ENCODE peak calls at places on chromosomes 16 and 17, in five cellular contexts. P is T-helper 9 cell, B is AG09309, D is NB4, G is iPS-NIHi11. N is an unnamed sample.
A peak's percentile ranks its signal among the peaks of the same experiment; 100 is the strongest.

GRCh38 chr16:24700549-24701392 is 28.7 kb upstream of the TNRC6A start:
- DNase-seq in P (no peak), B (peak; percentile 98), D (no peak), G (peak; percentile 70), N (peak; percentile 80)

GRCh38 chr16:72722552-72722951 is 325.4 kb downstream of the ZFHX3 start:
- DNase-seq in P (no peak), B (no peak), D (no peak), G (peak; percentile 73), N (peak; percentile 71)

GRCh38 chr17:74646231-74646630 is 22.7 kb upstream of the CD300E start:
- DNase-seq in P (no peak), B (no peak), D (peak; percentile 69), G (peak; percentile 48), N (no peak)

GRCh38 chr16:2966803-2967184 is 2.4 kb upstream of the PAQR4 start:
- DNase-seq in P (no peak), B (no peak), D (no peak), G (no peak), N (no peak)

GRCh38 chr16:89602273-89602951 is 11.0 kb upstream of the DPEP1 start:
- DNase-seq in P (peak; percentile 42), B (peak; percentile 43), D (peak; percentile 88), G (peak; percentile 94), N (peak; percentile 66)

GRCh38 chr16:85563515-85564276 is 49.4 kb upstream of the GSE1 start:
- DNase-seq in P (no peak), B (no peak), D (no peak), G (no peak), N (no peak)

GRCh38 chr17:17959520-17960361 is 12.5 kb downstream of the TOM1L2 start:
- DNase-seq in P (no peak), B (no peak), D (no peak), G (no peak), N (no peak)

GRCh38 chr17:35871415-35871814 is 2.7 kb upstream of the HEATR9 start:
- DNase-seq in P (no peak), B (no peak), D (peak; percentile 55), G (peak; percentile 48), N (peak; percentile 18)

GRCh38 chr16:84950906-84951305 is 60.4 kb downstream of the ZDHHC7 start:
- DNase-seq in P (no peak), B (no peak), D (peak; percentile 65), G (peak; percentile 41), N (peak; percentile 58)

GRCh38 chr16:66979011-66979717 is 9.2 kb upstream of the CES4A start:
- DNase-seq in P (no peak), B (no peak), D (peak; percentile 37), G (no peak), N (no peak)

GRCh38 chr16:70646260-70647241 is at the start of gene IL34:
- DNase-seq in P (no peak), B (no peak), D (no peak), G (no peak), N (peak; percentile 50)

GRCh38 chr17:74055508-74056160 is 147.8 kb upstream of the RPL38 start:
- DNase-seq in P (no peak), B (no peak), D (no peak), G (peak; percentile 35), N (no peak)

GRCh38 chr17:4529533-4530152 is 25.5 kb downstream of the MYBBP1A start:
- DNase-seq in P (no peak), B (no peak), D (no peak), G (no peak), N (no peak)

GRCh38 chr17:49700956-49701355 is 6.8 kb downstream of the SLC35B1 start:
- DNase-seq in P (no peak), B (no peak), D (no peak), G (no peak), N (no peak)

GRCh38 chr17:40791116-40791515 is 8.6 kb downstream of the KRT28 start:
- DNase-seq in P (no peak), B (no peak), D (no peak), G (no peak), N (no peak)

GRCh38 chr16:51500306-51500705 is 349.2 kb upstream of the SALL1 start:
- DNase-seq in P (no peak), B (no peak), D (no peak), G (no peak), N (no peak)